ENCODE peak calls at places on chromosomes 2 and 18, in six cellular contexts. X is foreskin fibroblast; P is activated T-cell treated with anti-CD3 and anti-CD28 coated beads, Interleukin-2, amount 50 U/mL, for 24 hours; Y is hepatocyte; S is EH; Z is MM.1S. T is an unnamed sample.
A peak's percentile ranks its signal among the peaks of the same experiment; 100 is the strongest.

GRCh38 chr2:134550566-134551164 is 168.1 kb downstream of the TMEM163 start:
- DNase-seq in Y (no peak), X (peak; percentile 1), Z (no peak), P (no peak), S (no peak), T (no peak)

GRCh38 chr2:134858245-134858644 is 19.8 kb downstream of the ACMSD start:
- DNase-seq in X (no peak), Z (no peak), S (no peak), Y (no peak), P (no peak), T (no peak)

GRCh38 chr2:46014911-46015654 is 282.1 kb upstream of the EPAS1 start:
- DNase-seq in X (no peak), Y (no peak), Z (no peak), P (no peak), S (peak; percentile 87), T (no peak)

GRCh38 chr18:44031063-44031462 is 649.6 kb upstream of the SETBP1 start:
- DNase-seq in Z (no peak), X (no peak), S (no peak), P (no peak), Y (no peak), T (no peak)

GRCh38 chr18:24112874-24113615 is 25.8 kb upstream of the CABYR start:
- DNase-seq in Z (no peak), S (peak; percentile 36), P (no peak), Y (peak; percentile 77), X (peak; percentile 70), T (peak; percentile 12)

GRCh38 chr2:68356599-68357239 is 8.4 kb upstream of the PLEK start:
- DNase-seq in S (no peak), X (no peak), Y (no peak), Z (no peak), P (no peak), T (no peak)

GRCh38 chr2:47357475-47357874 is 45.5 kb upstream of the MSH2 start:
- DNase-seq in Z (no peak), Y (peak; percentile 87), S (peak; percentile 80), P (no peak), X (no peak), T (peak; percentile 64)

GRCh38 chr2:164314148-164314547 is 307.1 kb downstream of the GRB14 start:
- DNase-seq in P (no peak), S (peak; percentile 13), Y (peak; percentile 73), Z (no peak), X (no peak), T (no peak)

GRCh38 chr18:8615397-8616025 is 6.3 kb downstream of the RAB12 start:
- DNase-seq in S (peak; percentile 96), Z (no peak), P (no peak), X (peak; percentile 92), Y (peak; percentile 66), T (peak; percentile 89)

GRCh38 chr2:224211821-224212220 is 172.7 kb upstream of the SERPINE2 start:
- DNase-seq in Z (no peak), P (no peak), X (no peak), S (no peak), Y (no peak), T (no peak)

GRCh38 chr2:53751728-53752127 is 15.9 kb upstream of the CHAC2 start:
- DNase-seq in P (no peak), S (peak; percentile 62), X (peak; percentile 51), Y (no peak), Z (no peak), T (peak; percentile 63)

GRCh38 chr2:104474725-104475124 is 379.2 kb upstream of the POU3F3 start:
- DNase-seq in X (no peak), S (no peak), Y (peak; percentile 15), P (no peak), Z (no peak), T (no peak)

GRCh38 chr2:33598472-33599174 is 476 bp downstream of the FAM98A start:
- DNase-seq in Z (peak; percentile 52), P (peak; percentile 64), S (peak; percentile 71), X (no peak), Y (peak; percentile 47), T (peak; percentile 34)

GRCh38 chr2:162926907-162927306 is 88.3 kb upstream of the KCNH7 start:
- DNase-seq in Z (no peak), S (no peak), X (no peak), P (no peak), Y (no peak), T (no peak)

GRCh38 chr18:62725896-62726295 is 10.6 kb downstream of the PHLPP1 start:
- DNase-seq in S (no peak), P (no peak), Z (no peak), Y (no peak), X (no peak), T (no peak)

GRCh38 chr2:144414324-144414845 is 105.5 kb downstream of the ZEB2 start:
- DNase-seq in Y (peak; percentile 34), Z (no peak), P (peak; percentile 52), X (peak; percentile 88), S (peak; percentile 82), T (peak; percentile 79)

GRCh38 chr2:95346738-95347671 is 49.9 kb downstream of the KCNIP3 start:
- DNase-seq in X (peak; percentile 22), P (peak; percentile 37), S (peak; percentile 35), Z (no peak), Y (peak; percentile 34), T (no peak)

GRCh38 chr2:32719933-32720716 is 92.3 kb downstream of the TTC27 start:
- DNase-seq in X (no peak), P (no peak), Z (no peak), Y (no peak), S (no peak), T (no peak)

T was measured in HFFc6.